ENCODE peak calls at places on chromosome 3, in six cellular contexts. V is pancreas, G is A549, X is fibroblast of lung, R is hepatocyte, M is body of pancreas. J is an unnamed sample. For H3K9me3, the result is how much of the 10 kb centered on the place peaks cover.

GRCh38 chr3:52490938-52491526 is 4.1 kb upstream of the STAB1 start:
- DNase-seq in V (no peak), G (no peak), X (no peak), R (no peak), M (no peak), J (no peak)

GRCh38 chr3:172170841-172171240 is 131.5 kb downstream of the FNDC3B start:
- DNase-seq in V (no peak), G (no peak), X (no peak), R (no peak), M (no peak), J (no peak)

GRCh38 chr3:126351086-126351770 is 6.0 kb downstream of the KLF15 start:
- DNase-seq in V (peak), G (no peak), X (no peak), R (no peak), M (no peak), J (no peak)

GRCh38 chr3:12120374-12121140 is 38.2 kb downstream of the TIMP4 start:
- DNase-seq in V (no peak), G (no peak), X (no peak), R (no peak), M (no peak), J (no peak)

GRCh38 chr3:127699098-127699945 is 26.6 kb downstream of the ABTB1 start:
- DNase-seq in V (no peak), G (no peak), X (peak), R (no peak), M (no peak), J (no peak)

GRCh38 chr3:159265705-159266104 is 463.9 kb downstream of the MFSD1 start:
- DNase-seq in V (no peak), G (no peak), X (no peak), R (no peak), M (no peak), J (no peak)

GRCh38 chr3:11085078-11085840 is 69.0 kb upstream of the HRH1 start:
- DNase-seq in V (no peak), G (no peak), X (no peak), R (no peak), M (no peak), J (no peak)

GRCh38 chr3:188353409-188353808 is 199.5 kb downstream of the LPP start:
- DNase-seq in V (no peak), G (no peak), X (no peak), R (no peak), M (no peak), J (no peak)

GRCh38 chr3:65107174-65107573 is 419.4 kb upstream of the ADAMTS9 start:
- DNase-seq in V (no peak), G (no peak), X (peak), R (peak), M (no peak), J (no peak)

GRCh38 chr3:157156844-157157635 is 2.9 kb downstream of the CCNL1 start:
- DNase-seq in V (no peak), G (peak), X (no peak), R (peak), M (no peak), J (no peak)

GRCh38 chr3:157128771-157129671 is 30.9 kb downstream of the CCNL1 start:
- DNase-seq in V (no peak), G (peak), X (no peak), R (peak), M (peak), J (peak)

GRCh38 chr3:194682651-194683310 is 2.9 kb upstream of the FAM43A start:
- DNase-seq in V (peak), G (peak), X (peak), R (peak), M (peak), J (peak)

GRCh38 chr3:179149239-179149887 is 1.2 kb downstream of the PIK3CA start:
- DNase-seq in V (no peak), G (peak), X (peak), R (peak), M (peak), J (peak)

GRCh38 chr3:162491957-162492356 is 995.3 kb downstream of the OTOL1 start:
- DNase-seq in V (no peak), G (peak), X (peak), R (no peak), M (no peak), J (no peak)

GRCh38 chr3:48004694-48005093 is 11.5 kb downstream of the MAP4 start:
- DNase-seq in V (no peak), G (no peak), X (no peak), R (no peak), M (no peak), J (no peak)

GRCh38 chr3:72453686-72454085 is 394.6 kb downstream of the SHQ1 start:
- DNase-seq in V (no peak), G (no peak), X (no peak), R (no peak), M (no peak), J (no peak)

GRCh38 chr3:33186524-33187367 is 31.9 kb downstream of the SUSD5 start:
- DNase-seq in V (no peak), G (peak), X (no peak), R (peak), M (no peak), J (no peak)

GRCh38 chr3:50430950-50431435 is 71.7 kb upstream of the TMEM115 start:
- DNase-seq in V (no peak), G (no peak), X (no peak), R (peak), M (no peak), J (no peak)

GRCh38 chr3:49158108-49158709 is 7.9 kb downstream of the CCDC71 start:
- DNase-seq in V (no peak), G (peak), X (peak), R (peak), M (peak), J (peak)

GRCh38 chr3:50194903-50195500 is 3.6 kb downstream of the GNAT1 start:
- DNase-seq in V (peak), G (peak), X (no peak), R (peak), M (peak), J (no peak)

GRCh38 chr3:42140665-42141203 is 49.6 kb downstream of the TRAK1 start:
- DNase-seq in V (no peak), G (no peak), X (no peak), R (no peak), M (no peak), J (no peak)

GRCh38 chr3:36965440-36965839 is 20.6 kb upstream of the TRANK1 start:
- DNase-seq in V (no peak), G (no peak), X (no peak), R (peak), M (no peak), J (no peak)

GRCh38 chr3:158659454-158660237 is 12.8 kb downstream of the LXN start:
- DNase-seq in V (peak), G (peak), X (peak), R (peak), M (peak), J (peak)

GRCh38 chr3:120198305-120198878 is 86.6 kb downstream of the GPR156 start:
- DNase-seq in V (no peak), G (peak), X (peak), R (peak), M (no peak), J (no peak)

GRCh38 chr3:33202581-33203457 is 15.8 kb downstream of the SUSD5 start:
- DNase-seq in V (no peak), G (no peak), X (no peak), R (peak), M (no peak), J (no peak)

GRCh38 chr3:6508410-6508759 is 352.5 kb upstream of the GRM7 start:
- DNase-seq in V (no peak), G (no peak), X (no peak), R (no peak), M (no peak), J (no peak)

GRCh38 chr3:43090238-43090637 is 15.6 kb downstream of the POMGNT2 start:
- DNase-seq in V (no peak), G (no peak), X (no peak), R (no peak), M (no peak), J (no peak)

GRCh38 chr3:171309906-171310359 is 150.3 kb downstream of the TNIK start:
- DNase-seq in V (no peak), G (peak), X (peak), R (peak), M (no peak), J (no peak)

GRCh38 chr3:16478516-16478915 is 35.0 kb downstream of the RFTN1 start:
- DNase-seq in V (no peak), G (no peak), X (peak), R (no peak), M (no peak), J (no peak)

GRCh38 chr3:87173776-87174175 is 53.3 kb upstream of the CHMP2B start:
- DNase-seq in V (no peak), G (no peak), X (no peak), R (no peak), M (no peak), J (no peak)

GRCh38 chr3:71689305-71689704 is 35.9 kb downstream of the EIF4E3 start:
- DNase-seq in V (no peak), G (no peak), X (no peak), R (no peak), M (no peak), J (no peak)

GRCh38 chr3:38843898-38844297 is 27.9 kb upstream of the SCN10A start:
- DNase-seq in V (no peak), G (peak), X (peak), R (peak), M (no peak), J (no peak)

GRCh38 chr3:43870844-43871626 is 180.3 kb downstream of the ABHD5 start:
- DNase-seq in V (no peak), G (peak), X (no peak), R (no peak), M (no peak), J (no peak)

GRCh38 chr3:66139415-66139814 is 81.4 kb upstream of the SLC25A26 start:
- DNase-seq in V (no peak), G (no peak), X (no peak), R (no peak), M (no peak), J (no peak)

GRCh38 chr3:151306168-151306810 is 10.3 kb downstream of the GPR87 start:
- DNase-seq in V (no peak), G (no peak), X (no peak), R (no peak), M (no peak), J (no peak)

GRCh38 chr3:151307131-151307530 is 9.5 kb downstream of the GPR87 start:
- DNase-seq in V (no peak), G (no peak), X (no peak), R (no peak), M (no peak), J (no peak)

GRCh38 chr3:151308089-151308488 is 8.5 kb downstream of the GPR87 start:
- DNase-seq in V (no peak), G (no peak), X (no peak), R (no peak), M (no peak), J (no peak)

GRCh38 chr3:151305778-151306157 is 10.9 kb downstream of the GPR87 start:
- DNase-seq in V (no peak), G (no peak), X (no peak), R (no peak), M (no peak), J (no peak)

DNA sequence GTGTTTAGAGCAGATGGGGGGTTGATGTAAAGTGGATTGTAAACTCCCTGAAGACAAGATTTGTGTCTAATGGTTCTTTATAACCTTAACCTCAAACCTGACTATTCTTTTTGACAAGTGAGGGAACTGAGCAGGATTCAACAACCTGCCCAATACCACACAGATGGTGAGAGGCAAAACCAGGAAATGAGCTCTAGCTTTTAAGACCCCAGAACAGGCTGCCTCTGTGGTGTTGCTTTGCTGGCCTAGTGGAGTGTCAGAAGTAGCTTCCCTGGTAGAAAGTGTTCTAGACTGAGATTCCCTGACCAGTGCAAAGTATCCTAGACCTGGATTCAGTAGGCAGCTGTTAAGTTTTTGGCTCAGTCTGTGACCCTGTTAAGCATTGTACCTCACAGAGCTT is 9.0 kb downstream of the GPR87 start:
- DNase-seq in V (no peak), G (no peak), X (no peak), R (no peak), M (no peak), J (no peak)
- H3K27ac ChIP-seq in V (no peak), G (no peak), X (no peak), R (no peak), M (no peak), J (no peak)

DNA sequence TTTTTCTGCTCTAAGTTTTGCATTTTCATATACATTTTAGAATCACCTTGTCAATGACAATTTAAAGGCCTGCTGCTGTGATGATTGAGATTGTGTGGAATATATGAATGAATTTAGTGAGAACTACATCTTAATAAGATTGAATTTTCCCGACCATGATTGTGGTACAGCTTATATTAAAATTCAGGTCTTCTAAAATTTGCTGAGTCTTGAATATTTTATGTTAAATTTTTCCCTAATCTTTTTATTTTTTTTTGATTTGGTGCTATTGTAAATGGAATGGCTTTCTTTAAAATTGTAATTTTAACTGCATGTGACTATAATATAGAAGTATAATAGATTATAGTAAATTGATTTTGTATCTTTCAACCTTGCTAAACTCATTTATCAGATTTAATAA is 172.1 kb downstream of the IL1RAP start:
- DNase-seq in V (no peak), G (no peak), X (no peak), R (no peak), M (no peak), J (no peak)
- TF ChIP-seq CTCF in V (no peak), G (no peak), X (no peak), R (no peak), M (no peak), J (no peak)

GRCh38 chr3:58691997-58692396 is 25.4 kb upstream of the FAM3D start:
- DNase-seq in V (no peak), G (peak), X (peak), R (no peak), M (no peak), J (no peak)

GRCh38 chr3:58690490-58690889 is 23.9 kb upstream of the FAM3D start:
- DNase-seq in V (no peak), G (no peak), X (no peak), R (no peak), M (no peak), J (no peak)

GRCh38 chr3:58693929-58694850 is 27.6 kb upstream of the FAM3D start:
- DNase-seq in V (no peak), G (no peak), X (no peak), R (no peak), M (no peak), J (no peak)

GRCh38 chr3:58696093-58696492 is 29.5 kb upstream of the FAM3D start:
- DNase-seq in V (no peak), G (no peak), X (no peak), R (no peak), M (no peak), J (no peak)

GRCh38 chr3:58692484-58692883 is 25.9 kb upstream of the FAM3D start:
- DNase-seq in V (no peak), G (no peak), X (no peak), R (no peak), M (no peak), J (no peak)
- H3K9me3 ChIP-seq in V (under half), G (under half), X (under half), R (under half), M (under half), J (under half)

GRCh38 chr3:184674626-184675025 is 37.2 kb downstream of the MAGEF1 start:
- DNase-seq in V (no peak), G (no peak), X (no peak), R (no peak), M (no peak), J (no peak)

GRCh38 chr3:184670091-184670602 is 41.7 kb downstream of the MAGEF1 start:
- DNase-seq in V (no peak), G (no peak), X (no peak), R (no peak), M (no peak), J (no peak)

GRCh38 chr3:184669578-184669977 is 42.3 kb downstream of the MAGEF1 start:
- DNase-seq in V (no peak), G (no peak), X (no peak), R (no peak), M (no peak), J (no peak)

GRCh38 chr3:184672335-184672734 is 39.5 kb downstream of the MAGEF1 start:
- DNase-seq in V (no peak), G (no peak), X (no peak), R (no peak), M (no peak), J (no peak)

GRCh38 chr3:184672972-184673875 is 38.6 kb downstream of the MAGEF1 start:
- DNase-seq in V (no peak), G (no peak), X (peak), R (no peak), M (no peak), J (no peak)
- H3K27ac ChIP-seq in V (no peak), G (no peak), X (no peak), R (peak), M (no peak), J (no peak)

DNA sequence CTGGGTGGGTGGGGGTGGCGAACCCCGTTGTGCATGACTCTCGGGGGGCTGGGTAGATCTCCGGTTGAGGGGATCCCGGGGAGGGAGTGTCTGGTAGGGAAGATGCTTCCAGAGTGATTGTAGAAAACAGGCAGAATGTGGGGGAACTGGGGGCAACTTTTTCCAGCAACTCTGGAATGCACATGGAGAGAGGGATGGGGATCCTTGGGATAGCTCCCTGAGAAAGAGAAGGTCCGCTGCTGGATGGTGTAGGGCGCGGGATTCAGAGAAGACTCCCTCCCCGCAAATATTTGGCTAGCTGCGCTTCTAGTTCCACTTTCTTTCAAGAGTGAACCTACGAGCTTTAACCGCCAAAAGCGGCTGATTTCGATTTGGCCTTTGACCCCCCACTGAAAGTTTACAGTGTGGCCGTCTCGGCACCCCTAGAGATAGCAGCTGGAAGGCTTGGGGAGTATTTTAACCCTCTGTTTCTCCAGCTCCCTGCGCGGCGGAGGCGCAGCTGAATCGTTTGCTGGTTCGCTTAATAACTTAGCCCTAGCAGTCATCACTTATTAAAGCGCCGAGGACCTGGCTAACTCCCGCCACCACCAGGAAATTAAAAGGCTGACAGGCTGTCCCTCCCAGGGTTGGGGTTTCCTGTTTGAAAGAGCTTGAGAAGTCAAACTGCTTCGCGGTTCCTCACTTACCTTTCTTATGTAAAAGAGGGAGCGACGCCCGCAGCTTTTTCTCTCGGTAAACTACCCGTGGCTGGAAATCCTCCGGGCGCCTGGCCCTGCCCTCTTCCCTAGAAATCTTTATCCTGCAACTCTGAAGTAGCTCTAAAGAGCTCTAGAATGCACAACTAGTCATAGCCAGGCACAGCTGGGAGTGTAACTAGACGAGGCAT is 1.2 kb downstream of the PHLDB2 start:
- DNase-seq in V (peak), G (peak), X (peak), R (peak), M (peak), J (peak)
- TF ChIP-seq CTCF in V (peak), G (peak), X (peak), R (peak), M (peak), J (no peak)

GRCh38 chr3:13252207-13252606 is 167.9 kb downstream of the NUP210 start:
- DNase-seq in V (no peak), G (no peak), X (no peak), R (no peak), M (no peak), J (no peak)
- H3K9me3 ChIP-seq in V (under half), G (under half), X (under half), R (under half), M (under half), J (under half)

DNA sequence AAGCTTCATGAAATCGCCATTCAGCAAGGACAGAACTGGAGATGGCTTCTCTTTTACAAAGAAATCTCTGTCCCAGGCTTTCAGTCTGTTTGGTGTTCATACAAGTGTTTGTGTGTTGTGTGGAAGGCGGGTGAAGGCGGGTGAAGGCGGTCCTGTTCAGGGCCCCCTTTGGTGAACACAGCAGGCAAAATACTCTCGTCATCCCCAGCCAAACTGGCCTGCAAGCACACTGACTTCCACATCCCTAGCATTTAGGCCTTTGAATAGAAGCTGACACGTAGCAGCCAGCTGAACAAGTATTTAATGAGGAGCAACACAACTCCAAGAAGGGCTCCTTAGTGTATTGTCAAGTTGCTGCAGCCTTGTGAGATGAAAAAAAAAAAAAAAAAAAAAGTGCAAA is 74.4 kb downstream of the TGFBR2 start:
- DNase-seq in V (no peak), G (no peak), X (peak), R (no peak), M (no peak), J (no peak)
- H3K27ac ChIP-seq in V (no peak), G (no peak), X (peak), R (peak), M (no peak), J (no peak)

GRCh38 chr3:123071146-123071545 is 4.3 kb downstream of the PDIA5 start:
- DNase-seq in V (no peak), G (peak), X (peak), R (peak), M (no peak), J (no peak)
- TF ChIP-seq CTCF in V (no peak), G (no peak), X (peak), R (peak), M (no peak), J (no peak)

GRCh38 chr3:13902648-13903238 is 22.9 kb upstream of the WNT7A start:
- DNase-seq in V (no peak), G (no peak), X (no peak), R (no peak), M (no peak), J (no peak)
- H3K9me3 ChIP-seq in V (under half), G (half or more), X (under half), R (under half), M (under half), J (half or more)

DNA sequence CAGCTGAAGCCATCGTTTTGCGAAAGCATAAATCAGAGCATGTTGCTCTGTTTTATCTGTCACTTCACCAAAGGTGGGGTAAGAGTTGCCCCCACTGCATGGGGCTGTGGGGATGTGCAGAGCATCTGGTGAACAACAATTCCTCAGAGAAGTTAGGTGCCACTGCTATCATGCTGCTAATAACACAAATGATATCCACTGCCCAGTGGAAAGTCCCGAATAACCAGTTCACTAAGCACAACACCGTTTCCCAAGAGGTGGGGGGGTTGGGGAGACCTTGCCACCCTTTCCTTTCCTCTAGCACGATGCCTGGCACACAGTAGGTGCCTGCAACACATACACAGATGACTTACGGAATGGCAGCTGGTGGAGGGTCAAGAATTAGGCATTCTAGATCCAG is 38.6 kb downstream of the FAM3D start:
- DNase-seq in V (no peak), G (no peak), X (no peak), R (no peak), M (peak), J (no peak)
- H3K27ac ChIP-seq in V (no peak), G (no peak), X (peak), R (peak), M (peak), J (no peak)

J was measured in CD4-positive, alpha-beta T cell.